ENCODE peak calls at places on chromosomes 13 and 19, in seven cellular contexts. P is AG09309; G is foreskin keratinocyte; Y is AG04449; H is lower leg skin; W is activated naive CD8-positive, alpha-beta T cell treated with anti-CD3 and anti-CD28 coated beads for 36 hours; Z is hippocampal formation. E is an unnamed sample.

GRCh38 chr19:50275577-50276368 is 53.4 kb downstream of the KCNC3 start:
- DNase-seq in P (no peak), G (no peak), Y (no peak), H (no peak), W (no peak), Z (no peak), E (no peak)

GRCh38 chr19:58262922-58263296 is 15.8 kb upstream of the ZNF8 start:
- DNase-seq in P (no peak), G (no peak), Y (no peak), H (no peak), W (no peak), Z (no peak), E (no peak)

GRCh38 chr13:46142692-46143238 is 37.9 kb upstream of the CPB2 start:
- DNase-seq in P (no peak), G (no peak), Y (no peak), H (no peak), W (no peak), Z (no peak), E (no peak)

GRCh38 chr19:16509141-16510061 is 13.2 kb downstream of the C19orf44 start:
- DNase-seq in P (no peak), G (no peak), Y (no peak), H (no peak), W (no peak), Z (peak), E (no peak)

GRCh38 chr19:9793051-9793591 is 24.6 kb upstream of the ZNF846 start:
- DNase-seq in P (no peak), G (peak), Y (no peak), H (peak), W (peak), Z (no peak), E (peak)

GRCh38 chr19:33310606-33311325 is 8.4 kb upstream of the CEBPA start:
- DNase-seq in P (no peak), G (no peak), Y (no peak), H (peak), W (no peak), Z (no peak), E (peak)

GRCh38 chr19:33493401-33494275 is 28.0 kb downstream of the PEPD start:
- DNase-seq in P (no peak), G (no peak), Y (no peak), H (no peak), W (no peak), Z (no peak), E (no peak)

GRCh38 chr19:49149652-49150105 is 5.5 kb downstream of the HRC start:
- DNase-seq in P (peak), G (peak), Y (no peak), H (peak), W (no peak), Z (peak), E (peak)

GRCh38 chr19:55485439-55486011 is 537 bp downstream of the NAT14 start:
- DNase-seq in P (no peak), G (no peak), Y (no peak), H (no peak), W (no peak), Z (no peak), E (no peak)

GRCh38 chr19:47512183-47512947 is 2.5 kb downstream of the NAPA start:
- DNase-seq in P (peak), G (no peak), Y (no peak), H (peak), W (no peak), Z (no peak), E (no peak)

GRCh38 chr19:49590071-49590970 is 661 bp upstream of the PRR12 start:
- DNase-seq in P (peak), G (peak), Y (peak), H (peak), W (peak), Z (peak), E (peak)

GRCh38 chr19:5057860-5058259 is 88.9 kb downstream of the KDM4B start:
- DNase-seq in P (no peak), G (no peak), Y (no peak), H (no peak), W (no peak), Z (no peak), E (peak)

GRCh38 chr19:54803410-54803809 is at the start of gene KIR2DL4:
- DNase-seq in P (no peak), G (no peak), Y (no peak), H (peak), W (no peak), Z (no peak), E (no peak)

E was measured in GM23338.